ENCODE peak calls at places on chromosome 5, in eight cellular contexts. D is Panc1, R is Peyer's patch, L is MM.1S, P is breast epithelium, I is ovary, Z is GM23338, S is heart left ventricle. E is an unnamed sample. For H3K36me3 and H3K4me1, the result is how much of the 10 kb centered on the place peaks cover.

GRCh38 chr5:148202531-148203092 is at the start of gene SPINK6:
- DNase-seq in D (no peak), R (no peak), L (no peak), P (no peak), I (no peak), Z (no peak), S (no peak), E (no peak)

GRCh38 chr5:122774519-122774860 is 390 bp upstream of the SNX2 start:
- DNase-seq in D (no peak), R (no peak), L (no peak), P (no peak), I (no peak), Z (no peak), S (no peak), E (no peak)

GRCh38 chr5:9479361-9479760 is 66.5 kb downstream of the SEMA5A start:
- DNase-seq in D (no peak), R (no peak), L (no peak), P (no peak), I (no peak), Z (no peak), S (no peak), E (no peak)

GRCh38 chr5:138869763-138870500 is 5.2 kb downstream of the LRRTM2 start:
- DNase-seq in D (no peak), R (no peak), L (no peak), P (no peak), I (no peak), Z (no peak), S (no peak), E (no peak)

GRCh38 chr5:57831090-57831489 is 348.5 kb upstream of the ACTBL2 start:
- DNase-seq in D (no peak), R (no peak), L (no peak), P (no peak), I (no peak), Z (no peak), S (no peak), E (no peak)

GRCh38 chr5:91556-92263 is at the start of gene PLEKHG4B:
- DNase-seq in D (no peak), R (no peak), L (no peak), P (peak), I (no peak), Z (peak), S (peak), E (peak)

GRCh38 chr5:123264399-123264798 is 158.8 kb downstream of the CEP120 start:
- DNase-seq in D (no peak), R (no peak), L (no peak), P (no peak), I (no peak), Z (no peak), S (no peak), E (no peak)

GRCh38 chr5:149215478-149216042 is 56.1 kb upstream of the AFAP1L1 start:
- DNase-seq in D (no peak), R (no peak), L (no peak), P (no peak), I (no peak), Z (no peak), S (peak), E (no peak)

GRCh38 chr5:163503106-163504090 is 2.0 kb upstream of the MAT2B start:
- DNase-seq in D (no peak), R (peak), L (peak), P (peak), I (peak), Z (peak), S (peak), E (peak)

GRCh38 chr5:55577353-55578060 is 42.7 kb upstream of the PLPP1 start:
- DNase-seq in D (no peak), R (no peak), L (no peak), P (peak), I (no peak), Z (no peak), S (no peak), E (no peak)

GRCh38 chr5:115100556-115100955 is 69.2 kb downstream of the TRIM36 start:
- DNase-seq in D (no peak), R (no peak), L (no peak), P (no peak), I (peak), Z (no peak), S (no peak), E (no peak)

GRCh38 chr5:27472000-27472763 is 433.8 kb upstream of the CDH9 start:
- DNase-seq in D (no peak), R (no peak), L (peak), P (no peak), I (no peak), Z (peak), S (no peak), E (peak)

GRCh38 chr5:4584982-4585381 is 555.1 kb upstream of the ADAMTS16 start:
- DNase-seq in D (no peak), R (no peak), L (no peak), P (no peak), I (no peak), Z (no peak), S (no peak), E (no peak)

GRCh38 chr5:127358782-127359181 is 68.2 kb downstream of the MEGF10 start:
- DNase-seq in D (no peak), R (no peak), L (no peak), P (no peak), I (no peak), Z (no peak), S (no peak), E (no peak)

GRCh38 chr5:173456751-173457171 is 128.5 kb upstream of the STC2 start:
- DNase-seq in D (no peak), R (no peak), L (no peak), P (no peak), I (no peak), Z (no peak), S (no peak), E (no peak)

GRCh38 chr5:122221857-122222256 is 90.2 kb upstream of the SNCAIP start:
- DNase-seq in D (no peak), R (no peak), L (no peak), P (no peak), I (no peak), Z (peak), S (no peak), E (peak)

GRCh38 chr5:14105717-14106435 is 37.3 kb upstream of the TRIO start:
- DNase-seq in D (peak), R (no peak), L (no peak), P (peak), I (no peak), Z (no peak), S (no peak), E (no peak)

GRCh38 chr5:84487963-84488362 is 103.3 kb upstream of the EDIL3 start:
- DNase-seq in D (no peak), R (no peak), L (no peak), P (no peak), I (no peak), Z (no peak), S (no peak), E (no peak)

GRCh38 chr5:44868541-44868940 is 59.8 kb downstream of the MRPS30 start:
- DNase-seq in D (no peak), R (no peak), L (no peak), P (no peak), I (no peak), Z (no peak), S (no peak), E (no peak)

GRCh38 chr5:44860267-44860666 is 51.5 kb downstream of the MRPS30 start:
- DNase-seq in D (no peak), R (no peak), L (no peak), P (no peak), I (no peak), Z (no peak), S (no peak), E (no peak)

GRCh38 chr5:44862808-44863207 is 54.1 kb downstream of the MRPS30 start:
- DNase-seq in D (no peak), R (no peak), L (peak), P (no peak), I (no peak), Z (peak), S (no peak), E (no peak)
- TF ChIP-seq CTCF in D (peak), R (no peak), L (peak), P (no peak), I (no peak), Z (peak), S (no peak), E (peak)

GRCh38 chr5:133453825-133454224 is 158.5 kb downstream of the FSTL4 start:
- DNase-seq in D (no peak), R (no peak), L (no peak), P (no peak), I (no peak), Z (no peak), S (no peak), E (no peak)
- H3K36me3 ChIP-seq in D (under half), R (under half), L (under half), P (under half), I (under half), Z (under half), S (under half), E (under half)

GRCh38 chr5:132413567-132413966 is 44.1 kb downstream of the SLC22A5 start:
- DNase-seq in D (no peak), R (no peak), L (peak), P (no peak), I (no peak), Z (no peak), S (no peak), E (no peak)
- H3K4me1 ChIP-seq in D (half or more), R (under half), L (under half), P (under half), I (under half), Z (under half), S (half or more), E (under half)

DNA sequence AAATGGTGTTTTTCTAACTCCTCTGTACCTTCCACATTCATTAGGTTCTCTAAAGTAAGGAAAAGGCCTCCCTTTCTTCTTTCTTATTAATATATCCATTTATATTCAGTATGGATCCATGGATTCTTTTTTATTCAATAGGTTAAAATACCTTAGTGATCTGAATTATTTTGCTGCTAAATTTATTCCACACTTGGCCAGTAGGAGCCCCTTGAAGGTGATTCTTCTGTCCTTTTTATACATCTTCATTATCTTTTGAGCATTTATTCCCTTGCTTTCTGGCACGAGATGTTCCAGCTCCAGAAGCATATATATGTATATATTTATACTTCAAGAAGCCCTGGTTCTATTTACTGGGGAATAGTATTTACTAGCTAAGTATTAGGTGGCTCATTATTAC is 311.8 kb upstream of the SGCD start:
- DNase-seq in D (no peak), R (no peak), L (no peak), P (no peak), I (no peak), Z (peak), S (no peak), E (no peak)
- TF ChIP-seq CTCF in D (no peak), R (no peak), L (no peak), P (no peak), I (no peak), Z (no peak), S (no peak), E (peak)

GRCh38 chr5:132915681-132916080 is 42.2 kb downstream of the LEAP2 start:
- DNase-seq in D (no peak), R (no peak), L (peak), P (no peak), I (no peak), Z (no peak), S (no peak), E (no peak)
- H3K36me3 ChIP-seq in D (under half), R (half or more), L (under half), P (under half), I (under half), Z (under half), S (under half), E (half or more)

GRCh38 chr5:177507596-177508216 is 1.9 kb downstream of the DOK3 start:
- DNase-seq in D (no peak), R (no peak), L (no peak), P (no peak), I (no peak), Z (no peak), S (peak), E (no peak)

GRCh38 chr5:177508217-177508611 is 1.4 kb downstream of the DOK3 start:
- DNase-seq in D (no peak), R (no peak), L (no peak), P (no peak), I (no peak), Z (no peak), S (peak), E (no peak)

GRCh38 chr5:177505075-177505474 is 4.6 kb downstream of the DOK3 start:
- DNase-seq in D (no peak), R (no peak), L (no peak), P (no peak), I (no peak), Z (no peak), S (no peak), E (no peak)

GRCh38 chr5:177508837-177509236 is 789 bp downstream of the DOK3 start:
- DNase-seq in D (no peak), R (no peak), L (peak), P (no peak), I (no peak), Z (no peak), S (no peak), E (no peak)

DNA sequence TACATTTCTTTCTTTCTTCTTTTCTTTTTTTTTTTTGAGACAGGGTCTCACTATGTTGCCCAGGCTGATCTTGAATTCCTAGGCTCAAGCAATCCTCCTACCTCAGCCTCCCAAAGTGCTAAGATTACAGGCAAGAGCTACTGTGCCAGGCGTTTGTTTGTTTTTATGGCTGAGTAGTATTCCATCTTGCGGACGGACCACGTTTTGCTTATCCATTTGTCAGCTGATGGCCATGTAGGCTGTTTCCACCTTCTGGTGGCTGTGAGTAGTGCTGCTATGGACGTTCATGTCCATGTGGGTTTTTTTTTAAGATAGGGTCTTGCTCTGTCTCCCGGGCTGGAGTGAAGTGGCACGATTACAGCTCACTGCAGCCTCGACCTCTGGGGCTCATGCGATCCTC is 2.5 kb downstream of the DOK3 start:
- DNase-seq in D (no peak), R (no peak), L (no peak), P (no peak), I (no peak), Z (peak), S (no peak), E (no peak)
- H3K4me1 ChIP-seq in D (under half), R (under half), L (under half), P (under half), I (under half), Z (under half), S (under half), E (under half)

DNA sequence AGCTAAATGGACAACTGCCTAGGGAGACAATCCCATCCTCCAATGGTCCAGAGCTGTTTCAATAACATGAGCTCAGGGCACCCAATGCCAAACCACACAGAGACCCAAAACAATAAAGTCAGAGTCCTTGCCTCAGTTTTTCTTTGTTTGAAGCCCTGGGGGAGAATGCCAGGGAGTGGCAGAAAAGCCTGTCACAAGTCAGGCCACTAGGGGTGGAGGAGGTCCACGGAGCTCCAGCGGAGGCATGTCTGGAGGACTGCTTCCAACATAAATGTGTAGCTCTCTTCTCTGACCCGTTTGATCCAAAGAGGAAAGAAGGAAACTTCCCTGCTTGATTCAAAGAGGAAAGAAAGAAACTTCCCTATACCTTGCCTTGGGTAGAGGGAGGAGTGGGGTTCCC is 175.3 kb downstream of the HSPA4 start:
- DNase-seq in D (no peak), R (no peak), L (no peak), P (peak), I (no peak), Z (no peak), S (no peak), E (peak)
- TF ChIP-seq CTCF in D (no peak), R (no peak), L (no peak), P (no peak), I (no peak), Z (peak), S (no peak), E (peak)

DNA sequence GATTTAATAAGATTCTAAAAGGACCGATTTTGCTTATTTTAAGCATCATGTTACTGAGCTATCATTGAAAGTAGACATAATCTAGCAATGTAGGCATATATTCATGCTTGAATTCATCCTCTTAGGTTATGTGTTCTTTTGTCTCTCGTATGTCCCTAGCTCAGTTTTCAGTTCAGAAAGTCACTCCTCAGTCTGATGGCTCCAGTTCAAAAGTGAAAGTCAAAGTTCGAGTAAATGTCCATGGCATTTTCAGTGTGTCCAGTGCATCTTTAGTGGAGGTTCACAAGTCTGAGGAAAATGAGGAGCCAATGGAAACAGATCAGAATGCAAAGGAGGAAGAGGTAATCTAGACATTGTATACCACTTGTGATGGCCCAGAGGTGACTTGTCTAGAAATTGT is 39.2 kb downstream of the HSPA4 start:
- DNase-seq in D (no peak), R (no peak), L (no peak), P (no peak), I (no peak), Z (no peak), S (no peak), E (no peak)
- H3K36me3 ChIP-seq in D (half or more), R (half or more), L (under half), P (under half), I (under half), Z (half or more), S (under half), E (half or more)

DNA sequence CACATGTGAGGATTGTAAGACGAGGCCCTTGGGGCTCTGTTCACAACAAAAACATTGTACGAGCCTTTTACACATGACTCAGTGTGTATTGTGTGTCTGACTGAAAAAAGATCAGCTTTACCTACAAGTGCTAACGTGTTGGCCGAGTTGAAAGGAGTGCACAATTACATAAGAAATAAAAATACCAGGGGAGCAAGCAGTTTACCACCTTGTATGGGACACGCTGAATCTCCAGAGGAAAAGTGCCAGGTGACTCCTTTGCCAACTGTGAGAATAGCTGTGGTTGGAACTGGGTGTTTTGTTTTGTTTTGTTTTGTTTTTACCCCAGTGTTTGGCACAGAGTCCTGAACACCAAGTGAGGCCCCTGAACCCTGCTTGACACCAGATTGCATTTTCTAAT is 32.8 kb upstream of the ZSWIM6 start:
- DNase-seq in D (no peak), R (no peak), L (no peak), P (peak), I (no peak), Z (no peak), S (no peak), E (no peak)
- H3K4me1 ChIP-seq in D (under half), R (under half), L (under half), P (under half), I (under half), Z (under half), S (under half), E (under half)

GRCh38 chr5:80408475-80408875 is 611 bp downstream of the ZFYVE16 start:
- DNase-seq in D (no peak), R (peak), L (peak), P (peak), I (no peak), Z (no peak), S (peak), E (peak)
- TF ChIP-seq CTCF in D (no peak), R (no peak), L (no peak), P (no peak), I (no peak), Z (no peak), S (no peak), E (no peak)

E was measured in endodermal cell.